ENCODE peak calls at places on chromosomes 4 and X, in nine cellular contexts. F, S, E, M, I, T, U, K and O are unnamed samples.

GRCh38 chr4:159105761-159106243 is 2.9 kb downstream of the RAPGEF2 start:
- DNase-seq in F (peak; percentile 59), S (no peak), E (no peak), M (no peak), I (no peak), T (no peak), U (no peak), K (no peak), O (no peak)

GRCh38 chr4:120008957-120009356 is 57.7 kb downstream of the MAD2L1 start:
- DNase-seq in F (no peak), S (no peak), E (no peak), M (no peak), I (no peak), T (no peak), U (no peak), K (no peak), O (no peak)

GRCh38 chrX:151402719-151403390 is 5.8 kb downstream of the VMA21 start:
- DNase-seq in F (no peak), S (no peak), E (no peak), M (no peak), I (no peak), T (no peak), U (no peak), K (no peak), O (no peak)

GRCh38 chr4:152462715-152463114 is 73.2 kb downstream of the FBXW7 start:
- DNase-seq in F (no peak), S (no peak), E (no peak), M (no peak), I (no peak), T (no peak), U (no peak), K (no peak), O (no peak)

GRCh38 chrX:72050011-72050410 is 81.7 kb downstream of the RTL5 start:
- DNase-seq in F (no peak), S (no peak), E (no peak), M (no peak), I (peak; percentile 54), T (no peak), U (no peak), K (no peak), O (no peak)

GRCh38 chr4:37561803-37562207 is 124.4 kb downstream of the RELL1 start:
- DNase-seq in F (peak; percentile 58), S (no peak), E (no peak), M (no peak), I (no peak), T (no peak), U (no peak), K (peak; percentile 23), O (no peak)

GRCh38 chrX:30637874-30638793 is 15.1 kb upstream of the GK start:
- DNase-seq in F (no peak), S (peak; percentile 62), E (no peak), M (no peak), I (no peak), T (no peak), U (no peak), K (no peak), O (no peak)

GRCh38 chr4:167290684-167291083 is 56.4 kb upstream of the SPOCK3 start:
- DNase-seq in F (no peak), S (peak; percentile 65), E (no peak), M (no peak), I (no peak), T (peak; percentile 14), U (no peak), K (no peak), O (no peak)

GRCh38 chr4:108052511-108052910 is 62.8 kb downstream of the HADH start:
- DNase-seq in F (no peak), S (no peak), E (no peak), M (no peak), I (no peak), T (no peak), U (no peak), K (no peak), O (no peak)

GRCh38 chr4:128385199-128385598 is 97.6 kb upstream of the PGRMC2 start:
- DNase-seq in F (no peak), S (no peak), E (no peak), M (no peak), I (no peak), T (no peak), U (no peak), K (no peak), O (no peak)

GRCh38 chrX:12814434-12814833 is 23.2 kb downstream of the PRPS2 start:
- DNase-seq in F (no peak), S (peak; percentile 35), E (no peak), M (no peak), I (no peak), T (peak; percentile 48), U (peak; percentile 33), K (peak; percentile 10), O (no peak)

GRCh38 chr4:76987685-76988084 is 38.1 kb downstream of the SEPTIN11 start:
- DNase-seq in F (no peak), S (no peak), E (no peak), M (no peak), I (no peak), T (no peak), U (no peak), K (no peak), O (no peak)

GRCh38 chrX:47514553-47515235 is 31.7 kb upstream of the ZNF41 start:
- DNase-seq in F (no peak), S (no peak), E (no peak), M (no peak), I (no peak), T (no peak), U (no peak), K (no peak), O (no peak)

GRCh38 chrX:13029341-13029740 is 15.1 kb downstream of the FAM9C start:
- DNase-seq in F (no peak), S (peak; percentile 18), E (no peak), M (peak; percentile 37), I (no peak), T (no peak), U (no peak), K (no peak), O (peak; percentile 72)

GRCh38 chr4:53113433-53114215 is 251.5 kb downstream of the RASL11B start:
- DNase-seq in F (no peak), S (no peak), E (no peak), M (no peak), I (no peak), T (no peak), U (no peak), K (no peak), O (no peak)

GRCh38 chrX:55342533-55343501 is 78.1 kb upstream of the PAGE3 start:
- DNase-seq in F (no peak), S (peak; percentile 14), E (no peak), M (no peak), I (no peak), T (peak; percentile 42), U (peak; percentile 28), K (no peak), O (no peak)

GRCh38 chr4:26388671-26389070 is 67.9 kb downstream of the RBPJ start:
- DNase-seq in F (no peak), S (no peak), E (no peak), M (no peak), I (no peak), T (no peak), U (no peak), K (no peak), O (no peak)

GRCh38 chr4:19693949-19694597 is 557.6 kb upstream of the SLIT2 start:
- DNase-seq in F (no peak), S (peak; percentile 47), E (no peak), M (peak; percentile 28), I (no peak), T (no peak), U (no peak), K (no peak), O (no peak)

GRCh38 chrX:136851526-136851925 is 29.0 kb downstream of the RBMX start:
- DNase-seq in F (no peak), S (no peak), E (no peak), M (no peak), I (no peak), T (no peak), U (no peak), K (no peak), O (no peak)

GRCh38 chrX:133985164-133986007 is at the start of gene GPC3:
- DNase-seq in F (no peak), S (no peak), E (no peak), M (peak; percentile 47), I (no peak), T (peak; percentile 86), U (no peak), K (no peak), O (no peak)

GRCh38 chr4:68466185-68466584 is 18.9 kb downstream of the TMPRSS11E start:
- DNase-seq in F (peak; percentile 78), S (no peak), E (no peak), M (no peak), I (no peak), T (no peak), U (no peak), K (peak; percentile 32), O (no peak)

GRCh38 chr4:120948382-120948781 is 25.9 kb upstream of the PRDM5 start:
- DNase-seq in F (no peak), S (no peak), E (no peak), M (no peak), I (no peak), T (no peak), U (no peak), K (no peak), O (no peak)

GRCh38 chr4:29423836-29424721 is 1296.1 kb upstream of the PCDH7 start:
- DNase-seq in F (peak; percentile 62), S (no peak), E (no peak), M (no peak), I (no peak), T (no peak), U (no peak), K (peak; percentile 68), O (peak; percentile 59)

GRCh38 chr4:182925298-182925738 is 8.1 kb upstream of the DCTD start:
- DNase-seq in F (peak; percentile 40), S (peak; percentile 95), E (peak; percentile 21), M (peak; percentile 57), I (no peak), T (peak; percentile 85), U (peak; percentile 66), K (no peak), O (peak; percentile 48)

GRCh38 chr4:5524900-5525299 is 183.5 kb downstream of the EVC2 start:
- DNase-seq in F (no peak), S (no peak), E (no peak), M (no peak), I (no peak), T (peak; percentile 84), U (no peak), K (no peak), O (no peak)

GRCh38 chr4:153792893-153793227 is 4.0 kb upstream of the SFRP2 start:
- DNase-seq in F (no peak), S (no peak), E (no peak), M (no peak), I (no peak), T (no peak), U (no peak), K (no peak), O (no peak)

GRCh38 chrX:13488706-13489105 is 80.7 kb upstream of the EGFL6 start:
- DNase-seq in F (no peak), S (no peak), E (no peak), M (no peak), I (no peak), T (no peak), U (no peak), K (no peak), O (no peak)

GRCh38 chr4:157664726-157665125 is 444.2 kb downstream of the GRIA2 start:
- DNase-seq in F (peak; percentile 41), S (no peak), E (no peak), M (no peak), I (no peak), T (no peak), U (no peak), K (no peak), O (no peak)